ENCODE peak calls at places on chromosomes 16 and 17, in eight cellular contexts. D is kidney, C is non-pigmented ciliary epithelial cell, N is activated T-cell treated with anti-CD3 and anti-CD28 coated beads for 48 hours, K is HFF-Myc, V is retinal pigment epithelial cell, B is GM12865, Y is lower lobe of right lung. E is an unnamed sample.
A peak's percentile ranks its signal among the peaks of the same experiment; 100 is the strongest.

GRCh38 chr17:1907818-1908698 is 78.3 kb downstream of the RPA1 start:
- DNase-seq in D (no peak), C (no peak), N (no peak), K (no peak), V (peak; percentile 34), B (peak; percentile 29), Y (no peak), E (no peak)

GRCh38 chr17:17913695-17914332 is 58.4 kb downstream of the TOM1L2 start:
- DNase-seq in D (peak; percentile 90), C (peak; percentile 68), N (no peak), K (peak; percentile 91), V (no peak), B (peak; percentile 41), Y (peak; percentile 52), E (peak; percentile 88)

GRCh38 chr17:38443356-38444026 is 15.2 kb downstream of the ARHGAP23 start:
- DNase-seq in D (no peak), C (no peak), N (no peak), K (no peak), V (no peak), B (peak; percentile 64), Y (peak; percentile 30), E (no peak)

GRCh38 chr17:60455378-60455777 is 33.1 kb downstream of the CHCT1 start:
- DNase-seq in D (no peak), C (no peak), N (no peak), K (no peak), V (no peak), B (no peak), Y (no peak), E (no peak)

GRCh38 chr17:80252871-80253270 is 7.8 kb upstream of the RNF213 start:
- DNase-seq in D (peak; percentile 87), C (no peak), N (peak; percentile 86), K (no peak), V (no peak), B (peak; percentile 83), Y (peak; percentile 87), E (peak; percentile 36)

GRCh38 chr17:82063424-82064415 is 1.9 kb downstream of the DUS1L start:
- DNase-seq in D (no peak), C (no peak), N (no peak), K (no peak), V (no peak), B (no peak), Y (no peak), E (no peak)

GRCh38 chr17:78510141-78510935 is 66.9 kb downstream of the DNAH17 start:
- DNase-seq in D (peak; percentile 38), C (no peak), N (no peak), K (no peak), V (no peak), B (no peak), Y (no peak), E (no peak)

GRCh38 chr17:9875441-9875840 is 29.6 kb downstream of the RCVRN start:
- DNase-seq in D (no peak), C (no peak), N (no peak), K (no peak), V (no peak), B (no peak), Y (no peak), E (peak; percentile 68)

GRCh38 chr17:57944796-57945362 is 10.3 kb downstream of the CUEDC1 start:
- DNase-seq in D (peak; percentile 49), C (no peak), N (no peak), K (no peak), V (no peak), B (no peak), Y (no peak), E (no peak)

GRCh38 chr16:68756250-68757051 is 19.4 kb downstream of the CDH1 start:
- DNase-seq in D (peak; percentile 82), C (no peak), N (peak; percentile 68), K (no peak), V (no peak), B (peak; percentile 98), Y (peak; percentile 81), E (peak; percentile 78)

GRCh38 chr17:17080781-17081180 is 38.5 kb downstream of the MPRIP start:
- DNase-seq in D (peak; percentile 20), C (no peak), N (no peak), K (no peak), V (no peak), B (no peak), Y (no peak), E (no peak)

GRCh38 chr17:67053438-67054000 is 9.2 kb downstream of the CACNG1 start:
- DNase-seq in D (no peak), C (no peak), N (no peak), K (no peak), V (no peak), B (no peak), Y (no peak), E (no peak)

GRCh38 chr17:11612956-11613355 is 14.7 kb downstream of the DNAH9 start:
- DNase-seq in D (no peak), C (no peak), N (no peak), K (no peak), V (no peak), B (no peak), Y (no peak), E (no peak)

GRCh38 chr17:73272906-73273218 is 11.2 kb upstream of the CPSF4L start:
- DNase-seq in D (no peak), C (no peak), N (no peak), K (no peak), V (no peak), B (no peak), Y (no peak), E (no peak)

GRCh38 chr17:35069311-35069710 is 5.8 kb upstream of the RFFL start:
- DNase-seq in D (no peak), C (no peak), N (no peak), K (no peak), V (no peak), B (peak; percentile 54), Y (no peak), E (peak; percentile 72)

GRCh38 chr16:3959148-3959547 is 78.6 kb upstream of the CREBBP start:
- DNase-seq in D (peak; percentile 40), C (no peak), N (no peak), K (no peak), V (no peak), B (no peak), Y (peak; percentile 64), E (peak; percentile 64)